ENCODE peak calls at places on chromosomes 13 and 19, in nine cellular contexts. U, Q, E, J, W, S, N, B and V are unnamed samples.

GRCh38 chr19:33622505-33622808 is 704 bp downstream of the CHST8 start:
- DNase-seq in Q (no peak), B (no peak), J (no peak), U (no peak), W (no peak), N (no peak), E (no peak), S (no peak), V (no peak)

GRCh38 chr13:78022164-78022877 is 103.7 kb upstream of the EDNRB start:
- DNase-seq in E (peak; percentile 42), J (no peak), B (no peak), N (no peak), W (peak; percentile 69), U (no peak), S (peak; percentile 19), Q (peak; percentile 78), V (peak; percentile 64)

GRCh38 chr19:6273701-6274601 is 5.8 kb downstream of the MLLT1 start:
- DNase-seq in W (no peak), S (peak; percentile 92), U (no peak), N (no peak), J (peak; percentile 93), E (no peak), B (no peak), Q (peak; percentile 87), V (peak; percentile 97)

GRCh38 chr13:101209206-101209893 is 207.0 kb downstream of the NALCN start:
- DNase-seq in U (no peak), J (no peak), S (no peak), B (no peak), E (no peak), W (no peak), Q (no peak), N (no peak), V (no peak)

GRCh38 chr19:31214997-31215396 is 134.2 kb downstream of the TSHZ3 start:
- DNase-seq in J (no peak), N (no peak), U (no peak), E (no peak), W (no peak), B (no peak), Q (peak; percentile 21), S (no peak), V (no peak)

GRCh38 chr19:19276386-19276785 is 3.3 kb upstream of the TM6SF2 start:
- DNase-seq in S (no peak), N (no peak), E (peak; percentile 79), B (no peak), W (no peak), J (no peak), U (no peak), Q (peak; percentile 68), V (peak; percentile 88)

GRCh38 chr19:7823902-7824301 is 6.1 kb upstream of the EVI5L start:
- DNase-seq in J (no peak), Q (peak; percentile 26), B (no peak), N (no peak), S (no peak), W (no peak), U (no peak), E (no peak), V (no peak)

GRCh38 chr19:21698215-21698614 is 69.2 kb downstream of the ZNF100 start:
- DNase-seq in S (no peak), W (no peak), E (peak; percentile 1), J (no peak), U (no peak), B (no peak), Q (no peak), N (no peak), V (peak; percentile 1)

GRCh38 chr19:35224681-35225604 is 3.6 kb downstream of the FAM187B start:
- DNase-seq in U (no peak), E (no peak), W (no peak), B (no peak), S (no peak), Q (no peak), N (no peak), J (no peak), V (no peak)

GRCh38 chr19:33393286-33394005 is 19.9 kb downstream of the CEBPG start:
- DNase-seq in B (no peak), S (no peak), Q (no peak), U (no peak), J (no peak), W (no peak), N (no peak), E (no peak), V (no peak)

GRCh38 chr13:34356686-34357434 is 538.9 kb downstream of the RFC3 start:
- DNase-seq in B (no peak), U (no peak), E (no peak), W (no peak), S (no peak), J (no peak), Q (no peak), N (no peak), V (peak; percentile 50)

GRCh38 chr13:75530536-75530935 is 7.1 kb downstream of the COMMD6 start:
- DNase-seq in N (no peak), Q (no peak), U (no peak), J (no peak), W (no peak), B (no peak), E (no peak), S (no peak), V (no peak)

GRCh38 chr13:30932481-30933333 is at the start of gene TEX26:
- DNase-seq in E (no peak), S (peak; percentile 57), B (peak; percentile 54), J (no peak), N (peak; percentile 23), Q (no peak), W (no peak), U (no peak), V (peak; percentile 47)

GRCh38 chr13:50780201-50781015 is 63.1 kb downstream of the DLEU7 start:
- DNase-seq in N (no peak), Q (no peak), E (no peak), W (no peak), B (no peak), S (no peak), U (no peak), J (no peak), V (no peak)

GRCh38 chr19:3189702-3190469 is 4.2 kb downstream of the NCLN start:
- DNase-seq in S (peak; percentile 17), N (no peak), U (no peak), W (no peak), Q (no peak), E (no peak), J (peak; percentile 60), B (no peak), V (no peak)

GRCh38 chr13:31859546-31859945 is 120.2 kb downstream of the RXFP2 start:
- DNase-seq in N (no peak), B (no peak), E (no peak), W (no peak), U (no peak), J (no peak), Q (no peak), S (no peak), V (no peak)

GRCh38 chr13:71856548-71856947 is 10.5 kb downstream of the DACH1 start:
- DNase-seq in S (no peak), N (no peak), E (no peak), J (no peak), Q (no peak), U (no peak), B (no peak), W (no peak), V (no peak)

GRCh38 chr13:34933349-34933748 is 8.7 kb upstream of the NBEA start:
- DNase-seq in E (no peak), S (no peak), J (no peak), B (no peak), U (no peak), N (no peak), W (no peak), Q (no peak), V (no peak)

GRCh38 chr19:16737909-16738308 is 18.3 kb downstream of the NWD1 start:
- DNase-seq in Q (no peak), J (no peak), U (no peak), N (no peak), S (no peak), E (no peak), B (no peak), W (no peak), V (peak; percentile 85)

GRCh38 chr13:97279079-97279411 is 56.9 kb downstream of the MBNL2 start:
- DNase-seq in Q (no peak), B (no peak), S (no peak), W (no peak), J (no peak), U (no peak), E (no peak), N (no peak), V (no peak)

GRCh38 chr13:74920945-74921725 is 560.8 kb downstream of the TBC1D4 start:
- DNase-seq in U (no peak), W (no peak), N (no peak), B (no peak), Q (no peak), S (no peak), J (no peak), E (peak; percentile 13), V (peak; percentile 29)

GRCh38 chr19:3358919-3359849 is 7.2 kb upstream of the NFIC start:
- DNase-seq in J (peak; percentile 84), U (peak; percentile 69), W (peak; percentile 66), S (peak; percentile 70), B (no peak), N (no peak), Q (peak; percentile 39), E (no peak), V (peak; percentile 57)

GRCh38 chr19:5293607-5294089 is 47.0 kb downstream of the PTPRS start:
- DNase-seq in N (no peak), W (peak; percentile 13), B (peak; percentile 61), E (no peak), J (no peak), S (peak; percentile 44), U (no peak), Q (no peak), V (peak; percentile 54)

GRCh38 chr13:108897955-108898354 is 268.5 kb downstream of the MYO16 start:
- DNase-seq in S (no peak), Q (peak; percentile 46), N (no peak), J (no peak), U (no peak), W (peak; percentile 23), E (no peak), B (no peak), V (no peak)

GRCh38 chr13:99104396-99104795 is 96.3 kb upstream of the UBAC2 start:
- DNase-seq in U (no peak), B (no peak), Q (no peak), J (no peak), N (no peak), S (no peak), W (no peak), E (no peak), V (no peak)

GRCh38 chr19:18233224-18233825 is 7.1 kb upstream of the PDE4C start:
- DNase-seq in E (no peak), J (no peak), S (no peak), U (no peak), W (peak; percentile 65), N (no peak), Q (no peak), B (peak; percentile 77), V (peak; percentile 63)

GRCh38 chr19:48064509-48064908 is 20.6 kb upstream of the CABP5 start:
- DNase-seq in J (no peak), N (peak; percentile 67), U (no peak), S (no peak), E (peak; percentile 50), B (no peak), Q (peak; percentile 41), W (no peak), V (peak; percentile 13)